ENCODE peak calls at places on chromosomes 4 and X, in ten cellular contexts. A is dorsolateral prefrontal cortex, E is iPS-NIHi11, Y is uterus, S is nucleus accumbens, G is adipocyte, K is cardiac muscle cell, C is ELR, N is NCI-H1417, D is fibroblast of lung. T is an unnamed sample.

GRCh38 chrX:12771445-12772069 is 19.7 kb upstream of the PRPS2 start:
- DNase-seq in A (no peak), E (peak; percentile 49), Y (no peak), S (no peak), G (peak; percentile 6), K (peak; percentile 65), C (peak; percentile 25), N (no peak), D (peak; percentile 46), T (peak; percentile 23)

GRCh38 chr4:188254211-188254610 is 115.0 kb downstream of the TRIML1 start:
- DNase-seq in A (no peak), E (no peak), Y (no peak), S (no peak), G (no peak), K (no peak), C (peak; percentile 4), N (no peak), D (no peak), T (no peak)

GRCh38 chr4:188822698-188823097 is 683.5 kb downstream of the TRIML1 start:
- DNase-seq in A (no peak), E (peak; percentile 76), Y (no peak), S (no peak), G (no peak), K (no peak), C (peak; percentile 0), N (no peak), D (no peak), T (no peak)

GRCh38 chr4:171519457-171519856 is 293.7 kb upstream of the GALNTL6 start:
- DNase-seq in A (no peak), E (no peak), Y (no peak), S (no peak), G (no peak), K (no peak), C (no peak), N (no peak), D (no peak), T (no peak)

GRCh38 chr4:96315815-96316214 is 475.9 kb downstream of the PDHA2 start:
- DNase-seq in A (no peak), E (peak; percentile 15), Y (no peak), S (no peak), G (peak; percentile 4), K (peak; percentile 39), C (no peak), N (no peak), D (no peak), T (peak; percentile 23)

GRCh38 chrX:29470029-29470428 is 745.3 kb upstream of the MAGEB2 start:
- DNase-seq in A (no peak), E (no peak), Y (no peak), S (no peak), G (peak; percentile 88), K (peak; percentile 73), C (no peak), N (no peak), D (peak; percentile 90), T (no peak)

GRCh38 chrX:142238536-142238935 is 33.4 kb upstream of the MAGEC2 start:
- DNase-seq in A (no peak), E (no peak), Y (no peak), S (no peak), G (no peak), K (no peak), C (no peak), N (no peak), D (no peak), T (no peak)

GRCh38 chrX:20654596-20655106 is 387.9 kb upstream of the RPS6KA3 start:
- DNase-seq in A (no peak), E (no peak), Y (no peak), S (no peak), G (no peak), K (no peak), C (peak; percentile 20), N (no peak), D (no peak), T (no peak)

GRCh38 chr4:53558061-53558801 is 33.1 kb downstream of the LNX1 start:
- DNase-seq in A (peak; percentile 90), E (no peak), Y (no peak), S (no peak), G (peak; percentile 40), K (peak; percentile 68), C (peak; percentile 71), N (no peak), D (no peak), T (peak; percentile 72)

GRCh38 chr4:5773271-5773555 is 62.2 kb downstream of the EVC start:
- DNase-seq in A (no peak), E (no peak), Y (no peak), S (no peak), G (peak; percentile 44), K (no peak), C (no peak), N (no peak), D (peak; percentile 48), T (no peak)

GRCh38 chr4:150140774-150141400 is 62.6 kb downstream of the DCLK2 start:
- DNase-seq in A (no peak), E (no peak), Y (no peak), S (no peak), G (peak; percentile 82), K (peak; percentile 67), C (peak; percentile 77), N (no peak), D (peak; percentile 80), T (no peak)

GRCh38 chrX:41031256-41031967 is 53.8 kb upstream of the USP9X start:
- DNase-seq in A (no peak), E (no peak), Y (no peak), S (no peak), G (no peak), K (no peak), C (no peak), N (no peak), D (no peak), T (no peak)

GRCh38 chr4:81165853-81166430 is 49.1 kb downstream of the PRKG2 start:
- DNase-seq in A (no peak), E (no peak), Y (no peak), S (no peak), G (no peak), K (no peak), C (no peak), N (no peak), D (peak; percentile 22), T (peak; percentile 12)

GRCh38 chr4:143559757-143560147 is 46.2 kb downstream of the SMARCA5 start:
- DNase-seq in A (no peak), E (peak; percentile 30), Y (no peak), S (no peak), G (no peak), K (peak; percentile 3), C (no peak), N (peak; percentile 3), D (no peak), T (no peak)

GRCh38 chrX:43166874-43167273 is 388.9 kb upstream of the PPP1R2C start:
- DNase-seq in A (no peak), E (no peak), Y (no peak), S (no peak), G (no peak), K (no peak), C (no peak), N (no peak), D (no peak), T (no peak)

GRCh38 chrX:153495362-153495751 is 577 bp downstream of the BGN start:
- DNase-seq in A (no peak), E (no peak), Y (peak; percentile 37), S (no peak), G (peak; percentile 84), K (peak; percentile 62), C (peak; percentile 29), N (no peak), D (peak; percentile 39), T (no peak)

GRCh38 chrX:71128915-71129765 is 10.7 kb downstream of the MED12 start:
- DNase-seq in A (peak; percentile 54), E (peak; percentile 64), Y (peak; percentile 56), S (peak; percentile 36), G (peak; percentile 74), K (peak; percentile 68), C (peak; percentile 53), N (peak; percentile 4), D (peak; percentile 54), T (peak; percentile 60)

GRCh38 chr4:54065282-54066087 is 1.1 kb upstream of the CHIC2 start:
- DNase-seq in A (no peak), E (no peak), Y (no peak), S (no peak), G (peak; percentile 60), K (peak; percentile 41), C (peak; percentile 43), N (no peak), D (no peak), T (no peak)

GRCh38 chrX:15739886-15740285 is 1.8 kb downstream of the CA5B start:
- DNase-seq in A (no peak), E (no peak), Y (no peak), S (no peak), G (peak; percentile 69), K (no peak), C (no peak), N (no peak), D (peak; percentile 47), T (no peak)

GRCh38 chr4:86924805-86925204 is 10.0 kb upstream of the AFF1 start:
- DNase-seq in A (no peak), E (no peak), Y (no peak), S (no peak), G (peak; percentile 42), K (peak; percentile 83), C (peak; percentile 74), N (no peak), D (peak; percentile 64), T (no peak)

GRCh38 chr4:106421441-106422296 is 53.1 kb upstream of the GIMD1 start:
- DNase-seq in A (no peak), E (no peak), Y (no peak), S (no peak), G (peak; percentile 65), K (peak; percentile 1), C (peak; percentile 57), N (no peak), D (no peak), T (no peak)